ENCODE peak calls at places on chromosomes 7 and 10, in four cellular contexts. J is body of pancreas, Q is HFF-Myc, I is AG10803. W is an unnamed sample.

GRCh38 chr7:154777023-154777422 is 225.9 kb downstream of the PAXIP1 start:
- DNase-seq in J (no peak), Q (no peak), I (peak), W (peak)

GRCh38 chr10:62511656-62512055 is 137.5 kb downstream of the ZNF365 start:
- DNase-seq in J (no peak), Q (no peak), I (no peak), W (no peak)

GRCh38 chr7:620052-620451 is 100.4 kb upstream of the PDGFA start:
- DNase-seq in J (no peak), Q (no peak), I (no peak), W (no peak)

GRCh38 chr10:86693289-86693688 is 25.0 kb downstream of the LDB3 start:
- DNase-seq in J (no peak), Q (no peak), I (no peak), W (no peak)

GRCh38 chr10:114374141-114374791 is 30.0 kb downstream of the AFAP1L2 start:
- DNase-seq in J (peak), Q (no peak), I (no peak), W (peak)

GRCh38 chr10:100730739-100731602 is 14.4 kb upstream of the PAX2 start:
- DNase-seq in J (peak), Q (no peak), I (peak), W (no peak)

GRCh38 chr10:26475448-26475847 is 37.3 kb downstream of the APBB1IP start:
- DNase-seq in J (no peak), Q (no peak), I (no peak), W (no peak)

GRCh38 chr10:84820121-84820520 is 491.7 kb downstream of the CCSER2 start:
- DNase-seq in J (no peak), Q (no peak), I (no peak), W (no peak)

GRCh38 chr10:124520553-124521428 is 59.2 kb downstream of the LHPP start:
- DNase-seq in J (no peak), Q (no peak), I (no peak), W (no peak)

GRCh38 chr7:106070201-106070551 is 41.9 kb downstream of the SYPL1 start:
- DNase-seq in J (peak), Q (no peak), I (no peak), W (no peak)

GRCh38 chr10:99537381-99538286 is 4.9 kb downstream of the NKX2-3 start:
- DNase-seq in J (no peak), Q (no peak), I (no peak), W (no peak)

GRCh38 chr7:134196439-134196838 is 69.3 kb downstream of the LRGUK start:
- DNase-seq in J (no peak), Q (no peak), I (no peak), W (no peak)

GRCh38 chr7:94671444-94672235 is 15.7 kb upstream of the SGCE start:
- DNase-seq in J (no peak), Q (no peak), I (no peak), W (no peak)

GRCh38 chr10:78367012-78367411 is 333.3 kb downstream of the RPS24 start:
- DNase-seq in J (peak), Q (no peak), I (no peak), W (no peak)

GRCh38 chr10:3530346-3531096 is 254.5 kb downstream of the KLF6 start:
- DNase-seq in J (no peak), Q (no peak), I (no peak), W (peak)

GRCh38 chr7:107660381-107661080 is at the start of gene SLC26A4:
- DNase-seq in J (peak), Q (no peak), I (no peak), W (no peak)

GRCh38 chr7:29091121-29091601 is 55.2 kb downstream of the CPVL start:
- DNase-seq in J (no peak), Q (no peak), I (no peak), W (no peak)

GRCh38 chr10:79070611-79071534 is 2.1 kb downstream of the ZMIZ1 start:
- DNase-seq in J (peak), Q (no peak), I (peak), W (peak)

GRCh38 chr7:135977020-135977741 is at the start of gene MTPN:
- DNase-seq in J (peak), Q (peak), I (peak), W (peak)

GRCh38 chr10:132223156-132223590 is 36.4 kb downstream of the DPYSL4 start:
- DNase-seq in J (peak), Q (peak), I (peak), W (peak)

GRCh38 chr7:49596701-49597491 is 176.5 kb upstream of the VWC2 start:
- DNase-seq in J (no peak), Q (no peak), I (no peak), W (no peak)

GRCh38 chr10:68327889-68328786 is 3.7 kb upstream of the HNRNPH3 start:
- DNase-seq in J (no peak), Q (no peak), I (peak), W (peak)

GRCh38 chr7:120445276-120445675 is 172.3 kb downstream of the KCND2 start:
- DNase-seq in J (no peak), Q (no peak), I (no peak), W (no peak)

GRCh38 chr10:93553501-93554374 is 12.7 kb upstream of the FFAR4 start:
- DNase-seq in J (no peak), Q (no peak), I (peak), W (no peak)

GRCh38 chr10:61356342-61356741 is 96.8 kb downstream of the TMEM26 start:
- DNase-seq in J (no peak), Q (no peak), I (no peak), W (no peak)

GRCh38 chr10:3287566-3288445 is 115.2 kb upstream of the PITRM1 start:
- DNase-seq in J (peak), Q (no peak), I (no peak), W (no peak)

GRCh38 chr7:131602994-131603372 is 46.6 kb upstream of the PODXL start:
- DNase-seq in J (no peak), Q (no peak), I (no peak), W (no peak)

GRCh38 chr10:49781247-49781646 is 19.1 kb upstream of the OGDHL start:
- DNase-seq in J (no peak), Q (no peak), I (peak), W (peak)

GRCh38 chr7:22554184-22554583 is 54.2 kb upstream of the STEAP1B start:
- DNase-seq in J (no peak), Q (no peak), I (no peak), W (no peak)

GRCh38 chr7:18177815-18178660 is 150.4 kb upstream of the PRPS1L1 start:
- DNase-seq in J (no peak), Q (no peak), I (no peak), W (no peak)

GRCh38 chr7:14739496-14740185 is 162.9 kb downstream of the DGKB start:
- DNase-seq in J (no peak), Q (no peak), I (no peak), W (no peak)

GRCh38 chr7:66265566-66265965 is 60.4 kb downstream of the TPST1 start:
- DNase-seq in J (no peak), Q (no peak), I (peak), W (peak)

GRCh38 chr7:7919449-7919945 is 49.1 kb upstream of the GLCCI1 start:
- DNase-seq in J (no peak), Q (no peak), I (no peak), W (no peak)

GRCh38 chr10:78471723-78472541 is 438.3 kb downstream of the RPS24 start:
- DNase-seq in J (no peak), Q (no peak), I (no peak), W (no peak)

GRCh38 chr7:158325530-158326381 is 261.9 kb downstream of the PTPRN2 start:
- DNase-seq in J (peak), Q (no peak), I (no peak), W (no peak)

GRCh38 chr10:75401569-75402485 is at the start of gene ZNF503:
- DNase-seq in J (peak), Q (peak), I (peak), W (peak)

GRCh38 chr10:73922007-73922863 is 11.3 kb downstream of the PLAU start:
- DNase-seq in J (no peak), Q (no peak), I (no peak), W (no peak)

GRCh38 chr7:69517985-69518731 is 80.1 kb upstream of the AUTS2 start:
- DNase-seq in J (no peak), Q (no peak), I (peak), W (no peak)

GRCh38 chr10:1047937-1048336 is 982 bp downstream of the IDI1 start:
- DNase-seq in J (peak), Q (no peak), I (no peak), W (no peak)

DNA sequence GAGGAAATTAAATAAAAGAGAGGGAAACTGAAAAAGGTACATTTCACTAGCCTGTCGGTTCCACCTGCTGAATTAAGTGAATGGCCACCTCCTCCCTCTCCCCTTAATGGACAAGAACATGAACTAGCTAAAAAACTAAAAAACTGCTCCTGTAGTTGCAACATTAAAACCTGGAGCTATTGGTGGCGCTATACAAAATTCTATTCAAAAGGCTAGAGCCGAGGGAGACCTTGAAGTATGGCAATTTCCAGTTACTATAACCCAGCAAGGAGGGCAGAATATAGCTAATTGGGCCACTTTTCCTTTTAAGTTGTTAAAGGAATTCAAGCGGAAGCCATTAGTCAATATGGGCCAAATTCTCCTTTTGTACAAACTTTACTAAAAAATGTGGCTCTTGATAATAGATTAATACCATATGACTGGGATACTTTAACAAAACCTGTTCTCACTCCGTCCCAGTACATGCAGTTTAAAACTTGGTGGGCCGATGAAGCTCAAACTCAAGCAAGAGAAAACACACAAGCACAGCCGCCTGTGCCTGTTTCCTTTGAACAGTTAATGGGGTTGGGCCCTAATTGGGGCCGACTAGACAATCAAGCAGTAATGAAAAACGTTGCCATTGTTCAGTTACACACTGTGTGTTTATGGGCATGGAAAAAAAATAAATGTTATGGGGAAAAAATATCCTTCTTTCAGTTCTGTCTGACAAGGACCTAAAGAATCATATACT is 6.5 kb upstream of the CHST3 start:
- DNase-seq in J (no peak), Q (no peak), I (no peak), W (no peak)
- TF ChIP-seq CTCF in J (no peak), Q (peak), I (peak), W (peak)

GRCh38 chr10:52533986-52534385 is 219.9 kb downstream of the DKK1 start:
- DNase-seq in J (no peak), Q (no peak), I (no peak), W (no peak)

GRCh38 chr10:52541082-52541481 is 227.0 kb downstream of the DKK1 start:
- DNase-seq in J (no peak), Q (no peak), I (peak), W (peak)

GRCh38 chr10:52542891-52543290 is 228.8 kb downstream of the DKK1 start:
- DNase-seq in J (no peak), Q (no peak), I (peak), W (no peak)

GRCh38 chr10:52540479-52540984 is 226.5 kb downstream of the DKK1 start:
- DNase-seq in J (no peak), Q (no peak), I (no peak), W (no peak)

DNA sequence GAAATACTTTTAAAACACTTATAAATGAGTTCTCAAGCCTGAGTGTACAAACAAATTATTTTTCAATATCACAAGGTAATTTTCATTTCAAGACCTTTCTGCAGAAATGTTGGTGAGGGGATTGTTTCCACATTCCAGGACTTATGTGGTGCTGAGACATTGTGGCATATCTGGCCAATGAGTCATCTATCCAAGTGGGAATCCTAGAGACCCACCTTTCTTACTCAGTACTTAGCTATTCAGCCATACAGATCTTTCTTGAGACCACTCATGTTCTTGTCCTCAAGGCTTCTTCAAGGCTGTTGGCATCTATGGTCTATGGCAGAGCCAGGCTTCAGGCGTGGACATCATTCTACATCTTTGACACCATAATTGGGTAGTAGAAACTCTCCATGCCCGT is 225.4 kb downstream of the DKK1 start:
- DNase-seq in J (no peak), Q (no peak), I (peak), W (peak)
- TF ChIP-seq CTCF in J (no peak), Q (no peak), I (no peak), W (no peak)

GRCh38 chr10:24375510-24375909 is 166.6 kb downstream of the KIAA1217 start:
- DNase-seq in J (no peak), Q (no peak), I (no peak), W (no peak)

GRCh38 chr10:24374134-24374915 is 165.4 kb downstream of the KIAA1217 start:
- DNase-seq in J (no peak), Q (peak), I (peak), W (peak)

GRCh38 chr10:24367688-24368087 is 158.8 kb downstream of the KIAA1217 start:
- DNase-seq in J (no peak), Q (no peak), I (no peak), W (no peak)

GRCh38 chr10:24376731-24377130 is 167.8 kb downstream of the KIAA1217 start:
- DNase-seq in J (no peak), Q (no peak), I (no peak), W (no peak)

DNA sequence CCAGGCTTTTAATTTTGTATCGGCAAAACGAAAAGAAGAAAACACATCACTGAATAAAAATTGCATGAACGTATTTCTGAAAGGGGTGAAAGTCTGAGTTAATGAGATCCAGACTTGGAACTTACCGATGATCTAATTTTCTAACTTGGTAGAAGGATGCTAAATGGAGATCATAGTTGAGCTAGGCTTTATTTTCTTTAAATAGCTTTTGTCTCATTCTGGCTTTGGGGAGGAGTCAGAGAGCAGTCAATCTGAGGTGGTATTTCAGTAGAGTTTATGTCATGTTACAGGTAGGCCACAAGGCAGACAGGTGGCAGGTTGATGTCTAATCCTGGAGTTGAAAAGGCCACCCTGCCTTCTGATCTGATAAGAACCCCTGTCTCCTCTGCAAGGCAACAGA is 161.9 kb downstream of the KIAA1217 start:
- DNase-seq in J (no peak), Q (no peak), I (no peak), W (no peak)
- TF ChIP-seq CTCF in J (no peak), Q (no peak), I (no peak), W (no peak)

GRCh38 chr10:129929343-129930297 is 34.5 kb downstream of the EBF3 start:
- DNase-seq in J (no peak), Q (no peak), I (no peak), W (no peak)
- TF ChIP-seq CTCF in J (no peak), Q (no peak), I (no peak), W (peak)

DNA sequence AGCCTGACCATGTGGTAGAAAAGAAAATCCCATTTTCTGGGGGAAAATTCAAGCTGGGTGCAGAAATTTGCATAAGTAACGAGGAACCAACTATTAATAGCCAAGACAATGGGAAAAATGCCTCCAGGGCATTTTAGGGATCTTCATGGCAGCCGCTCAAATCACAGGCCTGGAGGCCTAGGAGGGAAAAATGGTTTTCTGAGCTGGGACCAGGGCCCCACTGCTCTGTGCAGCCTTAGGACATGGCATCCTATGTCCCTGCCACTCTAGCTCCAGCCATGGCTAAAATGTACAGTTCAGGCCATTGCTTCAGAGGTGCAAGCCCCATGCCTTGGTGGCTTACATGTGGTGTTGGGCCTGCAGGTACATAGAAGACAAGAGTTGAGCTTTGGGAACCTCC is 459.0 kb downstream of the PCDH15 start:
- DNase-seq in J (no peak), Q (no peak), I (no peak), W (no peak)
- TF ChIP-seq CTCF in J (no peak), Q (no peak), I (no peak), W (no peak)

DNA sequence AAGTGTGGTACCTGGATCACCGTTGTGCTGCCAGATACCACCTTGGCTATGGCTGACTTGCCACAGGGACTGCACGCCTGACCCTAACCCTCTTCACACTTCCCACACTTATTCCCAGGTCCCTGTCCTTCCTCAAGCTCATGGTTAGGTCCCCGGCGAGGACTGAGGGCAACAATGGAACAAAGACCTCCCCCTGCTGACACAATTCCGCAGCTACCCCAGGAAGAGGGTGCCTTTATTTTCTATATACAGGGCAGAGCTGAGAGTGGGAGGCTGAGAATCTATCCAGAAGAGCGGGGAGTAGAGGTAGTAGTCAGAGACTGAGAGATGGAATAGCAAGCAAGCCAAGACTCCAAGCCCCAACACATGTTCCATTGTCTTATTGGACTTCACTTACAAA is 118.1 kb upstream of the SEM1 start:
- DNase-seq in J (no peak), Q (no peak), I (no peak), W (no peak)
- TF ChIP-seq CTCF in J (no peak), Q (no peak), I (no peak), W (no peak)

GRCh38 chr10:70266056-70266455 is 17.7 kb downstream of the NPFFR1 start:
- DNase-seq in J (no peak), Q (no peak), I (no peak), W (no peak)

GRCh38 chr10:70267161-70267933 is 16.5 kb downstream of the NPFFR1 start:
- DNase-seq in J (peak), Q (peak), I (peak), W (peak)

GRCh38 chr10:70266701-70267100 is 17.1 kb downstream of the NPFFR1 start:
- DNase-seq in J (no peak), Q (no peak), I (no peak), W (no peak)

GRCh38 chr10:70268376-70268775 is 15.4 kb downstream of the NPFFR1 start:
- DNase-seq in J (no peak), Q (no peak), I (no peak), W (no peak)

GRCh38 chr10:70265032-70265689 is 18.6 kb downstream of the NPFFR1 start:
- DNase-seq in J (peak), Q (no peak), I (no peak), W (no peak)
- TF ChIP-seq CTCF in J (peak), Q (peak), I (no peak), W (peak)

GRCh38 chr7:117012284-117013174 is 59.2 kb downstream of the ST7 start:
- DNase-seq in J (no peak), Q (no peak), I (peak), W (peak)
- TF ChIP-seq CTCF in J (peak), Q (peak), I (peak), W (peak)

DNA sequence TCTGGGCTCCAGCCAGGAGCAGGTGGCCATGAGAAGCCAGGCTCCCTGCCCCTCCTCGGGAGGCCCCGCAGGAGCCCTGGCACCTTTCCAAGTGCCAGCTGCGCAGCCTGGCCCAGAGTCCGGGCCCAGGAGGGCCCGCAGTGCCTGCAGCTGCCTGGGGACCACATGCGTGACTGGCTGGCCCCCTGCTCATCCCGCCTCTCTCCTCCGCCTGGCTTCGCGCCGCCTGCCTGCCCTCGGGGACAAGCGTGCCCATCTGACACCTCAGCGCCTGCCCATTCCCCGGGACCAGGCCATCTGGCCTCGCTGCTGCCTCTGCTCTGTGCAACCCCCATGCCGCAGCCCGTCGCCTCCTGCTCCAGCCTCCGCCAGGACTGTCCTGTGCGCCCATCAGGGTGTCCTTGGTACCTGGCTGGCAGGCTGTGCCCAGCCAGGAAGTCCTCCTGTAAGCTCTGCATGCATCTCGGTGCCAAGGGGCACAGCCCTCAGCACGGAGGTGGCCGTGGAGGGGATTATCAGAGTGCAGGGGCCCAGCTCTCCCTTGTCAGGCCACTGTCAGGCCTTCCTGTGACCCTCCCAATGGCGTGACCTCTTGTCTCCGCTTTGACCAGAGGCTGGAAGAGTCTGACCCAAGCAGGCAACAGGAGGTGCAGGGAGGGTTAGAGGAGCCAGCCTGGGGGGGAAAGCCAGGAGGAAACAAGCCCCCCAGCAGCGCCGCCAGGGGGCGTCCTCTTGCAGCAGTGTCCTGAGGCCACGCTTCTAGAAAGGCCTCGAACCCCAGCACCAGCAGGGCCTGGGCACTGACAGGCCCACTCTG is 50.5 kb downstream of the TMEM209 start:
- DNase-seq in J (peak), Q (no peak), I (no peak), W (no peak)
- TF ChIP-seq CTCF in J (no peak), Q (peak), I (peak), W (peak)

W was measured in HFFc6.